ENCODE peak calls at places on chromosomes 11 and 22, in ten cellular contexts. One of them, this sample, is unnamed.
A peak's percentile ranks its signal among the peaks of the same experiment; 100 is the strongest.

GRCh38 chr11:68806931-68807844 is 34.5 kb downstream of the CPT1A start:
- DNase-seq in transverse colon: no peak
- DNase-seq in HFF-Myc: no peak
- DNase-seq in colonic mucosa: no peak
- DNase-seq in coronary artery: no peak
- DNase-seq in fibroblast of pulmonary artery: peak; percentile 76
- DNase-seq in GM12878: no peak
- DNase-seq in fibroblast of mammary gland: peak; percentile 83
- DNase-seq in AG04449: peak; percentile 45
- DNase-seq in cardiac muscle cell: peak; percentile 84
- DNase-seq in this sample: peak; percentile 67

GRCh38 chr11:34182425-34182824 is 77.0 kb downstream of the NAT10 start:
- DNase-seq in coronary artery: no peak
- DNase-seq in AG04449: no peak
- DNase-seq in colonic mucosa: no peak
- DNase-seq in HFF-Myc: no peak
- DNase-seq in GM12878: no peak
- DNase-seq in fibroblast of pulmonary artery: no peak
- DNase-seq in cardiac muscle cell: no peak
- DNase-seq in fibroblast of mammary gland: no peak
- DNase-seq in transverse colon: no peak
- DNase-seq in this sample: no peak

GRCh38 chr11:116310215-116310614 is 462.6 kb downstream of the BUD13 start:
- DNase-seq in GM12878: no peak
- DNase-seq in transverse colon: no peak
- DNase-seq in HFF-Myc: no peak
- DNase-seq in coronary artery: no peak
- DNase-seq in fibroblast of mammary gland: no peak
- DNase-seq in colonic mucosa: no peak
- DNase-seq in AG04449: peak; percentile 21
- DNase-seq in cardiac muscle cell: peak; percentile 75
- DNase-seq in fibroblast of pulmonary artery: peak; percentile 0
- DNase-seq in this sample: no peak

GRCh38 chr11:76770642-76771445 is 12.3 kb upstream of the TSKU start:
- DNase-seq in coronary artery: no peak
- DNase-seq in HFF-Myc: peak; percentile 84
- DNase-seq in transverse colon: peak; percentile 67
- DNase-seq in colonic mucosa: peak; percentile 63
- DNase-seq in GM12878: no peak
- DNase-seq in cardiac muscle cell: peak; percentile 77
- DNase-seq in AG04449: peak; percentile 94
- DNase-seq in fibroblast of pulmonary artery: peak; percentile 79
- DNase-seq in fibroblast of mammary gland: peak; percentile 92
- DNase-seq in this sample: peak; percentile 89

GRCh38 chr11:10392680-10393079 is 62.4 kb upstream of the AMPD3 start:
- DNase-seq in fibroblast of pulmonary artery: no peak
- DNase-seq in cardiac muscle cell: no peak
- DNase-seq in fibroblast of mammary gland: peak; percentile 29
- DNase-seq in GM12878: no peak
- DNase-seq in transverse colon: no peak
- DNase-seq in AG04449: no peak
- DNase-seq in colonic mucosa: no peak
- DNase-seq in HFF-Myc: no peak
- DNase-seq in coronary artery: no peak
- DNase-seq in this sample: peak; percentile 82

GRCh38 chr11:43547900-43548381 is 132.6 kb upstream of the HSD17B12 start:
- DNase-seq in GM12878: no peak
- DNase-seq in transverse colon: no peak
- DNase-seq in cardiac muscle cell: peak; percentile 48
- DNase-seq in fibroblast of pulmonary artery: no peak
- DNase-seq in coronary artery: no peak
- DNase-seq in fibroblast of mammary gland: peak; percentile 15
- DNase-seq in colonic mucosa: no peak
- DNase-seq in AG04449: no peak
- DNase-seq in HFF-Myc: no peak
- DNase-seq in this sample: no peak

GRCh38 chr11:86931965-86932332 is 23.2 kb downstream of the FZD4 start:
- DNase-seq in fibroblast of mammary gland: peak; percentile 79
- DNase-seq in coronary artery: no peak
- DNase-seq in AG04449: no peak
- DNase-seq in GM12878: no peak
- DNase-seq in HFF-Myc: no peak
- DNase-seq in colonic mucosa: no peak
- DNase-seq in fibroblast of pulmonary artery: peak; percentile 57
- DNase-seq in cardiac muscle cell: peak; percentile 42
- DNase-seq in transverse colon: no peak
- DNase-seq in this sample: peak; percentile 88

GRCh38 chr22:20866716-20867115 is 7.9 kb downstream of the SNAP29 start:
- DNase-seq in HFF-Myc: no peak
- DNase-seq in fibroblast of mammary gland: no peak
- DNase-seq in cardiac muscle cell: no peak
- DNase-seq in transverse colon: no peak
- DNase-seq in colonic mucosa: no peak
- DNase-seq in coronary artery: no peak
- DNase-seq in AG04449: no peak
- DNase-seq in fibroblast of pulmonary artery: no peak
- DNase-seq in GM12878: no peak
- DNase-seq in this sample: no peak

GRCh38 chr11:24697722-24698121 is 200.9 kb downstream of the LUZP2 start:
- DNase-seq in GM12878: no peak
- DNase-seq in fibroblast of pulmonary artery: peak; percentile 93
- DNase-seq in cardiac muscle cell: peak; percentile 75
- DNase-seq in AG04449: no peak
- DNase-seq in transverse colon: no peak
- DNase-seq in HFF-Myc: no peak
- DNase-seq in colonic mucosa: no peak
- DNase-seq in coronary artery: no peak
- DNase-seq in fibroblast of mammary gland: peak; percentile 18
- DNase-seq in this sample: peak; percentile 79

GRCh38 chr22:43128928-43129424 is 14.2 kb downstream of the MCAT start:
- DNase-seq in transverse colon: peak; percentile 77
- DNase-seq in colonic mucosa: peak; percentile 86
- DNase-seq in fibroblast of pulmonary artery: no peak
- DNase-seq in HFF-Myc: no peak
- DNase-seq in coronary artery: no peak
- DNase-seq in fibroblast of mammary gland: no peak
- DNase-seq in AG04449: no peak
- DNase-seq in cardiac muscle cell: no peak
- DNase-seq in GM12878: no peak
- DNase-seq in this sample: no peak

GRCh38 chr22:43126506-43127165 is 16.1 kb downstream of the BIK start:
- DNase-seq in colonic mucosa: peak; percentile 78
- DNase-seq in GM12878: no peak
- DNase-seq in transverse colon: peak; percentile 72
- DNase-seq in fibroblast of pulmonary artery: peak; percentile 78
- DNase-seq in HFF-Myc: peak; percentile 32
- DNase-seq in AG04449: peak; percentile 38
- DNase-seq in coronary artery: no peak
- DNase-seq in cardiac muscle cell: peak; percentile 67
- DNase-seq in fibroblast of mammary gland: peak; percentile 49
- DNase-seq in this sample: peak; percentile 72

GRCh38 chr22:43129426-43130425 is 13.5 kb downstream of the MCAT start:
- DNase-seq in coronary artery: no peak
- DNase-seq in colonic mucosa: no peak
- DNase-seq in fibroblast of mammary gland: no peak
- DNase-seq in HFF-Myc: no peak
- DNase-seq in transverse colon: no peak
- DNase-seq in fibroblast of pulmonary artery: no peak
- DNase-seq in AG04449: no peak
- DNase-seq in GM12878: no peak
- DNase-seq in cardiac muscle cell: no peak
- DNase-seq in this sample: no peak

GRCh38 chr22:43127166-43127908 is 15.9 kb downstream of the MCAT start:
- DNase-seq in transverse colon: peak; percentile 88
- DNase-seq in colonic mucosa: peak; percentile 92
- DNase-seq in cardiac muscle cell: no peak
- DNase-seq in AG04449: no peak
- DNase-seq in fibroblast of mammary gland: no peak
- DNase-seq in HFF-Myc: no peak
- DNase-seq in fibroblast of pulmonary artery: no peak
- DNase-seq in coronary artery: no peak
- DNase-seq in GM12878: no peak
- DNase-seq in this sample: no peak

DNA sequence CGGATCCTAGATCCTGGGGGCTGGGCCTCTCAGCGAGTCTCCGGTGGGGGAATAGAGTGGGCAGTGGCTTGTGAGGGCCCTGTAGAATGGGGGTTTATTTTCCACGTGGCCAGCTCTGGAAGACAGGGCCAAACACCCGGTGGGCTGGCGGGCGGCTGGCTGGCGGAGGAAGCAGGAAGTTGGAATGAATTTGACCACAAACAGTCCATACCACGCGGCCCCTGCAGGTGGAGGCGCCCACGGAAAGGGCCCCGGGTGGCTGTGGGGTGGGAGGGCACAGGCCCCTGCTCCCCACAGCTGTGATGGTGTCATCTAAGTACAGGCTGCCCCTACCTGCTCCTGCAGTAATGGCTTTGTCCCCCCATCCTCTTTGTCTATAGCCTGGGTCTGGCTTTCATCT is 15.1 kb downstream of the MCAT start:
- DNase-seq in colonic mucosa: no peak
- DNase-seq in coronary artery: no peak
- DNase-seq in GM12878: no peak
- DNase-seq in fibroblast of pulmonary artery: no peak
- DNase-seq in cardiac muscle cell: no peak
- DNase-seq in HFF-Myc: no peak
- DNase-seq in fibroblast of mammary gland: no peak
- DNase-seq in transverse colon: peak; percentile 30
- DNase-seq in AG04449: no peak
- DNase-seq in this sample: no peak
- H3K4me3 ChIP-seq in colonic mucosa: peak overlapping the region; percentile 33
- H3K4me3 ChIP-seq in coronary artery: no peak overlapping the region
- H3K4me3 ChIP-seq in GM12878: no peak overlapping the region
- H3K4me3 ChIP-seq in fibroblast of pulmonary artery: no peak overlapping the region
- H3K4me3 ChIP-seq in cardiac muscle cell: no peak overlapping the region
- H3K4me3 ChIP-seq in HFF-Myc: no peak overlapping the region
- H3K4me3 ChIP-seq in fibroblast of mammary gland: no peak overlapping the region
- H3K4me3 ChIP-seq in transverse colon: no peak overlapping the region
- H3K4me3 ChIP-seq in AG04449: no peak overlapping the region
- H3K4me3 ChIP-seq in this sample: no peak overlapping the region

DNA sequence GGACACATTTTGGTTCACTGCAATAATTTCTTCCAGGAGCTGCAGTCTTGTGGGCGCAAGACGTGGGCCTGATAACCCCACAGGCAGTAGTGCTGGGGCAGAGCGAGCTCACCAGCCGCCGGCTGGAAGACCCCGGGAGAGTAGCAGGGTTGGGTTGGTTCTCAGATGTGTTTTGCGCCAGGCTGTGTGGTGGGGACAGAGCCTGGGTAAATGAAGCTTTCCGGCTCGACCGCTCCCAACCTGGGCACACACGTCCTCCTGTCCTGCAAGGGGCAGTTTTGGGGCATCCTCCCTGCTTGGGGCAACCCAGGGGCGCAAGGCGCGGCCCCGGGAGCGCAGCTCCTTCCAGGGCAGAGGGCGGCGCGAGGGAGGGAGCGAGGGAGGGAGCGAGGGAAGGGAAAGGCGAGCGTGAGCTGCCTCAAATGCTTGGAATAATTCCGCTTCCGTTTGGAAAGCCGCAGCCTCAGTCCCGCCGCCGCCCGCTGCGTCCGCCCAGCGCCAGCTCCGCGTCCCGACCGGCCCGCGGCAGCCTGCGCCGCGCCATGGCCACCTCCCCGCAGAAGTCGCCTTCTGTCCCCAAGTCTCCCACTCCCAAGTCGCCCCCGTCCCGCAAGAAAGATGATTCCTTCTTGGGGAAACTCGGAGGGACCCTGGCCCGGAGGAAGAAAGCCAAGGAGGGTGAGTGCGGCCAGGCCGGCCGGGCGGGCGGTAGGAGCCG is at the start of gene PARVA:
- DNase-seq in colonic mucosa: peak; percentile 77
- DNase-seq in coronary artery: peak; percentile 81
- DNase-seq in HFF-Myc: peak; percentile 35
- DNase-seq in cardiac muscle cell: peak; percentile 93
- DNase-seq in AG04449: peak; percentile 31
- DNase-seq in fibroblast of mammary gland: peak; percentile 69
- DNase-seq in fibroblast of pulmonary artery: peak; percentile 88
- DNase-seq in transverse colon: peak; percentile 76
- DNase-seq in GM12878: no peak
- DNase-seq in this sample: peak; percentile 82
- TF ChIP-seq CTCF in colonic mucosa: no peak
- TF ChIP-seq CTCF in coronary artery: no peak
- TF ChIP-seq CTCF in HFF-Myc: no peak
- TF ChIP-seq CTCF in cardiac muscle cell: no peak
- TF ChIP-seq CTCF in AG04449: peak; percentile 26
- TF ChIP-seq CTCF in fibroblast of mammary gland: no peak
- TF ChIP-seq CTCF in fibroblast of pulmonary artery: no peak
- TF ChIP-seq CTCF in transverse colon: no peak
- TF ChIP-seq CTCF in GM12878: no peak
- TF ChIP-seq CTCF in this sample: no peak

GRCh38 chr11:62883677-62884076 is 3.0 kb downstream of the SLC3A2 start:
- DNase-seq in AG04449: no peak
- DNase-seq in coronary artery: no peak
- DNase-seq in fibroblast of pulmonary artery: no peak
- DNase-seq in fibroblast of mammary gland: no peak
- DNase-seq in GM12878: no peak
- DNase-seq in transverse colon: no peak
- DNase-seq in colonic mucosa: no peak
- DNase-seq in cardiac muscle cell: no peak
- DNase-seq in HFF-Myc: no peak
- DNase-seq in this sample: no peak

GRCh38 chr11:62881579-62882427 is 1.1 kb downstream of the SLC3A2 start:
- DNase-seq in cardiac muscle cell: peak; percentile 98
- DNase-seq in GM12878: peak; percentile 45
- DNase-seq in AG04449: peak; percentile 87
- DNase-seq in coronary artery: peak; percentile 99
- DNase-seq in HFF-Myc: peak; percentile 88
- DNase-seq in colonic mucosa: peak; percentile 98
- DNase-seq in transverse colon: peak; percentile 94
- DNase-seq in fibroblast of pulmonary artery: peak; percentile 98
- DNase-seq in fibroblast of mammary gland: peak; percentile 96
- DNase-seq in this sample: peak; percentile 98

GRCh38 chr11:62880803-62881578 is at the start of gene SLC3A2:
- DNase-seq in GM12878: peak; percentile 47
- DNase-seq in transverse colon: peak; percentile 94
- DNase-seq in HFF-Myc: no peak
- DNase-seq in cardiac muscle cell: peak; percentile 92
- DNase-seq in fibroblast of mammary gland: peak; percentile 84
- DNase-seq in coronary artery: no peak
- DNase-seq in AG04449: no peak
- DNase-seq in fibroblast of pulmonary artery: peak; percentile 86
- DNase-seq in colonic mucosa: peak; percentile 95
- DNase-seq in this sample: peak; percentile 85

GRCh38 chr11:62882428-62882742 is 1.7 kb downstream of the SLC3A2 start:
- DNase-seq in cardiac muscle cell: no peak
- DNase-seq in transverse colon: no peak
- DNase-seq in HFF-Myc: no peak
- DNase-seq in colonic mucosa: no peak
- DNase-seq in GM12878: no peak
- DNase-seq in AG04449: no peak
- DNase-seq in fibroblast of mammary gland: no peak
- DNase-seq in fibroblast of pulmonary artery: no peak
- DNase-seq in coronary artery: no peak
- DNase-seq in this sample: no peak

GRCh38 chr11:62882811-62883496 is 2.3 kb downstream of the SLC3A2 start:
- DNase-seq in fibroblast of pulmonary artery: no peak
- DNase-seq in colonic mucosa: no peak
- DNase-seq in GM12878: no peak
- DNase-seq in HFF-Myc: no peak
- DNase-seq in transverse colon: no peak
- DNase-seq in fibroblast of mammary gland: no peak
- DNase-seq in AG04449: no peak
- DNase-seq in cardiac muscle cell: no peak
- DNase-seq in coronary artery: no peak
- DNase-seq in this sample: no peak
- H3K4me3 ChIP-seq in fibroblast of pulmonary artery: peak overlapping the region; percentile 74
- H3K4me3 ChIP-seq in colonic mucosa: peak overlapping the region; percentile 2
- H3K4me3 ChIP-seq in GM12878: peak overlapping the region; percentile 91
- H3K4me3 ChIP-seq in HFF-Myc: peak overlapping the region; percentile 95
- H3K4me3 ChIP-seq in transverse colon: peak overlapping the region; percentile 64
- H3K4me3 ChIP-seq in fibroblast of mammary gland: peak overlapping the region; percentile 98
- H3K4me3 ChIP-seq in AG04449: peak overlapping the region; percentile 100
- H3K4me3 ChIP-seq in cardiac muscle cell: no peak overlapping the region
- H3K4me3 ChIP-seq in coronary artery: peak overlapping the region; percentile 91
- H3K4me3 ChIP-seq in this sample: peak overlapping the region; percentile 99

GRCh38 chr11:132300283-132300682 is 929.9 kb downstream of the NTM start:
- DNase-seq in fibroblast of mammary gland: no peak
- DNase-seq in transverse colon: no peak
- DNase-seq in GM12878: no peak
- DNase-seq in fibroblast of pulmonary artery: no peak
- DNase-seq in coronary artery: no peak
- DNase-seq in colonic mucosa: no peak
- DNase-seq in cardiac muscle cell: peak; percentile 16
- DNase-seq in AG04449: no peak
- DNase-seq in HFF-Myc: no peak
- DNase-seq in this sample: no peak
- TF ChIP-seq CTCF in fibroblast of mammary gland: no peak
- TF ChIP-seq CTCF in transverse colon: no peak
- TF ChIP-seq CTCF in GM12878: peak; percentile 32
- TF ChIP-seq CTCF in fibroblast of pulmonary artery: peak; percentile 36
- TF ChIP-seq CTCF in coronary artery: no peak
- TF ChIP-seq CTCF in colonic mucosa: no peak
- TF ChIP-seq CTCF in cardiac muscle cell: peak; percentile 45
- TF ChIP-seq CTCF in AG04449: peak; percentile 33
- TF ChIP-seq CTCF in HFF-Myc: peak; percentile 37
- TF ChIP-seq CTCF in this sample: peak; percentile 30

This sample was measured in fibroblast of the aortic adventitia.